ENCODE peak calls at places on chromosome 12, in six cellular contexts. G is skeletal muscle cell; Y is naive thymus-derived CD8-positive, alpha-beta T cell; U is cardiac muscle cell; H is LoVo; M is PC-3. B is an unnamed sample.

GRCh38 chr12:6074979-6075585 is 49.4 kb downstream of the VWF start:
- DNase-seq in H (no peak), U (no peak), Y (no peak), G (no peak), M (no peak), B (no peak)

GRCh38 chr12:110741371-110741770 is 1.3 kb downstream of the PPP1CC start:
- DNase-seq in M (no peak), Y (no peak), H (no peak), U (no peak), G (no peak), B (no peak)

GRCh38 chr12:108635201-108635996 is 1.7 kb upstream of the SELPLG start:
- DNase-seq in M (no peak), U (peak), H (no peak), Y (no peak), G (no peak), B (no peak)

GRCh38 chr12:106030210-106031175 is 108.3 kb downstream of the NUAK1 start:
- DNase-seq in G (peak), U (no peak), M (peak), Y (no peak), H (peak), B (no peak)

GRCh38 chr12:65208125-65208524 is 38.7 kb downstream of the LEMD3 start:
- DNase-seq in U (no peak), G (no peak), M (no peak), Y (no peak), H (no peak), B (no peak)

GRCh38 chr12:6141048-6141447 is 16.6 kb upstream of the VWF start:
- DNase-seq in U (no peak), H (no peak), Y (peak), G (no peak), M (no peak), B (no peak)

GRCh38 chr12:105983622-105984325 is 155.0 kb downstream of the NUAK1 start:
- DNase-seq in M (peak), G (peak), H (peak), Y (no peak), U (no peak), B (no peak)

GRCh38 chr12:56723889-56724659 is 1.0 kb downstream of the NACA start:
- DNase-seq in M (peak), Y (no peak), U (peak), G (peak), H (peak), B (no peak)

GRCh38 chr12:91219511-91219910 is 36.9 kb upstream of the DCN start:
- DNase-seq in H (no peak), G (no peak), M (peak), Y (no peak), U (no peak), B (no peak)

GRCh38 chr12:119780786-119781434 is 96.2 kb downstream of the CIT start:
- DNase-seq in U (peak), M (peak), G (no peak), H (peak), Y (no peak), B (no peak)

GRCh38 chr12:1881301-1881700 is 37.2 kb downstream of the CACNA2D4 start:
- DNase-seq in G (no peak), U (no peak), M (no peak), Y (no peak), H (no peak), B (no peak)

GRCh38 chr12:128163096-128163495 is 103.9 kb upstream of the TMEM132C start:
- DNase-seq in H (no peak), U (no peak), M (no peak), G (no peak), Y (no peak), B (no peak)

GRCh38 chr12:111154180-111154579 is 214.7 kb downstream of the PHETA1 start:
- DNase-seq in G (no peak), U (no peak), M (no peak), H (no peak), Y (no peak), B (no peak)

GRCh38 chr12:47144769-47145168 is 65.0 kb upstream of the AMIGO2 start:
- DNase-seq in M (no peak), Y (no peak), U (no peak), H (no peak), G (no peak), B (no peak)

GRCh38 chr12:86230516-86231146 is 25.6 kb downstream of the MGAT4C start:
- DNase-seq in G (peak), U (no peak), Y (no peak), H (no peak), M (peak), B (no peak)

GRCh38 chr12:11855993-11856374 is 206.5 kb downstream of the ETV6 start:
- DNase-seq in U (no peak), Y (no peak), H (no peak), G (no peak), M (no peak), B (no peak)

GRCh38 chr12:126708492-126708896 is 1558.5 kb upstream of the TMEM132C start:
- DNase-seq in M (peak), H (no peak), G (peak), Y (no peak), U (no peak), B (no peak)

GRCh38 chr12:65666876-65667275 is 157.4 kb upstream of the HMGA2 start:
- DNase-seq in Y (no peak), M (no peak), H (no peak), U (no peak), G (no peak), B (no peak)

GRCh38 chr12:122471324-122472226 is 29.2 kb downstream of the ZCCHC8 start:
- DNase-seq in H (peak), U (peak), M (peak), G (no peak), Y (no peak), B (no peak)

GRCh38 chr12:90015228-90015627 is 306.6 kb upstream of the ATP2B1 start:
- DNase-seq in M (peak), U (no peak), H (no peak), Y (no peak), G (no peak), B (no peak)

GRCh38 chr12:83114042-83114441 is 427.3 kb downstream of the TMTC2 start:
- DNase-seq in G (no peak), U (no peak), H (no peak), M (no peak), Y (no peak), B (no peak)

GRCh38 chr12:54136844-54137580 is 51.8 kb downstream of the SMUG1 start:
- DNase-seq in H (no peak), G (no peak), U (no peak), M (no peak), Y (no peak), B (no peak)

GRCh38 chr12:79567164-79567563 is 123.6 kb downstream of the PAWR start:
- DNase-seq in U (no peak), Y (no peak), M (no peak), H (no peak), G (no peak), B (no peak)

GRCh38 chr12:30063435-30063945 is 279.7 kb upstream of the TMTC1 start:
- DNase-seq in Y (no peak), H (no peak), U (no peak), M (peak), G (no peak), B (no peak)

GRCh38 chr12:1974812-1975211 is 29.4 kb downstream of the DCP1B start:
- DNase-seq in M (no peak), H (no peak), Y (no peak), U (no peak), G (no peak), B (no peak)

GRCh38 chr12:71942259-71942658 is 3.6 kb downstream of the TPH2 start:
- DNase-seq in Y (no peak), U (no peak), H (no peak), G (no peak), M (no peak), B (no peak)